ENCODE peak calls at places on chromosomes 6 and 20, in six cellular contexts. N is IMR-90, X is neuronal stem cell, O is mesenchymal stem cell, L is trophoblast cell, U is H1. A is an unnamed sample.

GRCh38 chr20:40630723-40631631 is 58.1 kb downstream of the MAFB start:
- DNase-seq in N (no peak), X (no peak), O (no peak), L (peak), U (no peak), A (no peak)

GRCh38 chr20:38043512-38044300 is 10.2 kb downstream of the RPRD1B start:
- DNase-seq in N (peak), X (no peak), O (peak), L (peak), U (no peak), A (no peak)

GRCh38 chr6:37033255-37033654 is 27.8 kb downstream of the FGD2 start:
- DNase-seq in N (peak), X (no peak), O (peak), L (peak), U (no peak), A (no peak)

GRCh38 chr6:112153926-112154621 is 66.7 kb downstream of the FAM229B start:
- DNase-seq in N (peak), X (no peak), O (peak), L (no peak), U (no peak), A (no peak)

GRCh38 chr6:109456710-109457595 is 1.4 kb upstream of the MICAL1 start:
- DNase-seq in N (peak), X (no peak), O (no peak), L (peak), U (no peak), A (no peak)

GRCh38 chr6:7542065-7542877 is 800 bp downstream of the DSP start:
- DNase-seq in N (no peak), X (peak), O (peak), L (peak), U (no peak), A (peak)

GRCh38 chr6:156379946-156380707 is 397.1 kb upstream of the ARID1B start:
- DNase-seq in N (peak), X (no peak), O (peak), L (peak), U (no peak), A (no peak)

GRCh38 chr6:159700970-159701369 is 7.9 kb upstream of the SOD2 start:
- DNase-seq in N (peak), X (no peak), O (no peak), L (peak), U (no peak), A (no peak)

GRCh38 chr20:58340853-58341252 is 31.3 kb downstream of the RAB22A start:
- DNase-seq in N (peak), X (no peak), O (no peak), L (no peak), U (no peak), A (no peak)

GRCh38 chr6:45461486-45461885 is 83.8 kb upstream of the SUPT3H start:
- DNase-seq in N (no peak), X (no peak), O (no peak), L (no peak), U (no peak), A (no peak)

GRCh38 chr6:145848555-145848954 is 34.0 kb upstream of the FBXO30 start:
- DNase-seq in N (no peak), X (no peak), O (no peak), L (no peak), U (no peak), A (no peak)

GRCh38 chr6:154539593-154540269 is 29.2 kb upstream of the CNKSR3 start:
- DNase-seq in N (no peak), X (no peak), O (no peak), L (no peak), U (no peak), A (no peak)

GRCh38 chr6:154543638-154544037 is 33.2 kb upstream of the CNKSR3 start:
- DNase-seq in N (peak), X (no peak), O (no peak), L (no peak), U (no peak), A (no peak)

GRCh38 chr6:154537942-154538341 is 27.5 kb upstream of the CNKSR3 start:
- DNase-seq in N (no peak), X (no peak), O (no peak), L (no peak), U (no peak), A (no peak)

GRCh38 chr6:154538664-154539235 is 28.3 kb upstream of the CNKSR3 start:
- DNase-seq in N (no peak), X (no peak), O (no peak), L (no peak), U (no peak), A (no peak)

GRCh38 chr6:154542747-154543146 is 32.3 kb upstream of the CNKSR3 start:
- DNase-seq in N (no peak), X (peak), O (no peak), L (no peak), U (peak), A (peak)
- H3K14ac ChIP-seq in N (no peak), X (no peak), O (no peak), L (no peak), U (no peak), A (no peak)

GRCh38 chr6:1437553-1438406 is 48.4 kb downstream of the FOXF2 start:
- DNase-seq in N (no peak), X (no peak), O (no peak), L (no peak), U (no peak), A (peak)

GRCh38 chr6:1439349-1439748 is 50.0 kb downstream of the FOXF2 start:
- DNase-seq in N (no peak), X (no peak), O (no peak), L (no peak), U (no peak), A (no peak)

GRCh38 chr6:1438471-1438881 is 49.1 kb downstream of the FOXF2 start:
- DNase-seq in N (no peak), X (no peak), O (no peak), L (no peak), U (no peak), A (no peak)

GRCh38 chr6:1436334-1437306 is 47.2 kb downstream of the FOXF2 start:
- DNase-seq in N (peak), X (peak), O (peak), L (peak), U (peak), A (peak)
- H3K14ac ChIP-seq in N (no peak), X (no peak), O (no peak), L (no peak), U (no peak), A (no peak)

DNA sequence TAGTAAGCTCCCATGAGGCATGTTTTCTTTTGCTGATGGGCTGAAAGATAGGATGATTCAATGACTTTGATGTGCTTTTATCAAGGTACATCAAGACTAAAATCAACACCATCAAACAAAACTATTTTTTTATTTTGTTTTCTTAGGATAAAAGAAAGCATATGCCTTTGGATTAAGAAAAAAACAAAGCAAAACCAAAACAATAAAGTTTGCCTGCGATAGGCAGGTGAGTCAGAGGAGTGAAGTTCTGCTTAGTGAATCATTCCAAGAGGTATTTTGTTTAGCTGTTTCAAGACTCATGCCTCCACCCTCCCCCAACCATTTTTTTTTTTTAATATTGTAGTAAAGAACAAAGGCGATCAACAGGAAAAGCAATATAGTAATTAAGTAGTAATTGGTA is 482.6 kb upstream of the MANEA start:
- DNase-seq in N (peak), X (no peak), O (peak), L (peak), U (no peak), A (no peak)
- H3K14ac ChIP-seq in N (no peak), X (no peak), O (no peak), L (no peak), U (no peak), A (no peak)

DNA sequence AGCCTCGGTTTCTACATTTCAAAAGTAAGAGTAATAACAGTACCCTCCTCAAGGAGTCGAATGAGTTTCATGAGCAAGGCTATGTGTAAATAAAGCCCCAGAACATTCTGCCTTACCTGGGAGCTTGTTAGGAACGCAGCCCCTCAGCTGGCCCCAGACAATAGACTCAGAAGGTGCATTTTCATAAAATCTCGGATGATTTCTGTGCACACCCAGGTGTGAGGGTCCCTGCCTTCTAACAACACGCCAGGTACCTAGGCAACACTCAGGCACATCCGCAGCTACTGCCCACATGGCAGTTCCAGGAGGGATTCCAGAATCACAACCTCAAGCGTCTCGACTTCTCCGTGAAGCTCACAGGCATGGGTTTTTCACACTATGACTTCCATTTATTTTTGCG is 226.5 kb upstream of the CDH4 start:
- DNase-seq in N (no peak), X (no peak), O (no peak), L (no peak), U (no peak), A (no peak)
- H3K14ac ChIP-seq in N (no peak), X (no peak), O (no peak), L (no peak), U (no peak), A (no peak)